ENCODE peak calls at places on chromosome 21, in five cellular contexts. S, A, D, Z and M are unnamed samples.
A peak's percentile ranks its signal among the peaks of the same experiment; 100 is the strongest.

GRCh38 chr21:27840273-27840672 is 873.4 kb upstream of the ADAMTS5 start:
- DNase-seq in Z (no peak), D (no peak), S (no peak), A (no peak), M (no peak)

GRCh38 chr21:41316641-41317392 is at the start of gene FAM3B:
- DNase-seq in D (no peak), Z (no peak), S (no peak), A (peak; percentile 34), M (no peak)

GRCh38 chr21:23633447-23633846 is 1973.8 kb downstream of the MRPL39 start:
- DNase-seq in Z (no peak), A (no peak), D (no peak), S (no peak), M (no peak)

GRCh38 chr21:14755086-14755485 is 209.0 kb upstream of the SAMSN1 start:
- DNase-seq in S (no peak), D (no peak), Z (no peak), A (no peak), M (no peak)

GRCh38 chr21:33901421-33902288 is 13.9 kb downstream of the ATP5PO start:
- DNase-seq in Z (peak; percentile 56), S (peak; percentile 79), A (no peak), D (peak; percentile 56), M (peak; percentile 45)

GRCh38 chr21:45421846-45422775 is 17.1 kb downstream of the COL18A1 start:
- DNase-seq in A (no peak), S (no peak), Z (no peak), D (no peak), M (no peak)

GRCh38 chr21:45923146-45923545 is 58.4 kb upstream of the COL6A1 start:
- DNase-seq in Z (peak; percentile 71), A (peak; percentile 63), S (peak; percentile 58), D (peak; percentile 26), M (peak; percentile 25)

GRCh38 chr21:34974162-34974981 is 74.7 kb downstream of the RUNX1 start:
- DNase-seq in A (no peak), S (no peak), D (no peak), Z (no peak), M (no peak)

GRCh38 chr21:45818276-45818903 is 163.2 kb upstream of the COL6A1 start:
- DNase-seq in D (peak; percentile 95), S (peak; percentile 95), A (no peak), Z (peak; percentile 43), M (peak; percentile 67)

GRCh38 chr21:42863504-42863870 is 15.9 kb downstream of the WDR4 start:
- DNase-seq in Z (no peak), D (no peak), A (no peak), S (no peak), M (no peak)

GRCh38 chr21:42864286-42864685 is 15.1 kb downstream of the WDR4 start:
- DNase-seq in A (no peak), D (no peak), S (no peak), Z (no peak), M (no peak)

GRCh38 chr21:42861311-42862122 is 17.8 kb downstream of the WDR4 start:
- DNase-seq in A (no peak), D (no peak), S (no peak), Z (no peak), M (no peak)

GRCh38 chr21:42862123-42862475 is 17.2 kb downstream of the WDR4 start:
- DNase-seq in Z (no peak), D (no peak), A (no peak), S (no peak), M (no peak)

DNA sequence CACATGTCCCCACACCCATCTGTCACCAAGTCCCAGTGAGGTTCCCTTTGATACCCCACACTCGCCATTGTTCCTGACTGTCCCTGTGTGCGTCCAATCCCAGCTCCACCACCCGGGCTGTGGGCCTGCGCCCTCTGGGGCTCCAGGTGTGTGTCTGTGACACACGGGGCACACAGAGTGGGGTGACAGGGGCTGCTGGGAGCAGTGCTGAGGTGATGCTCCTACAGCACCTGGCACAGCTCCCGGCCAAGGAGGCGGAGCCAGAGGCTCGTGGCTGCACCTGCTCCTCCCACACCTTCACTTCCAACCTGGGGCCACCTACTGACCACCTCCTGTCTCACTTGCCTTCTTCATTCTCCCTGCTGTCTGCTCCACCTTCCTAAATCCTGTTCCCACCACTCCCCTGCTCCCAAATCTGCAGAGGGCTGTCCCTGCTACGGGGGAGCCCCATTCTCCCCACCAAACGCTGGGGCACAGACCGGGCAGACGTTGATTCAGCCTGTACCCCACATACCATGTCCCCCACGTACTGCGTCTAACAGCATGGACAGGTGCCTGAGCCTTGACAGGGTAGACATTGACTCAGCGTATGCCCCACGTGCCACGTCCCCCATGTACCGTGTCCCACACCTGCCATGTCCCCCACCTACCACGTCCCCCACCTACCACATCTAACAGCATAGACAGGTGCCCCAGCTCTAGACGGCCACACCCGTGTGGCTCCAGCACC is 16.4 kb downstream of the WDR4 start:
- DNase-seq in D (no peak), S (no peak), Z (no peak), A (no peak), M (no peak)
- TF ChIP-seq CTCF in D (no peak), S (no peak), Z (no peak), A (no peak), M (no peak)

GRCh38 chr21:29170935-29171334 is 40.5 kb downstream of the MAP3K7CL start:
- DNase-seq in Z (no peak), S (no peak), A (no peak), D (no peak), M (no peak)
- H3K4me3 ChIP-seq in Z (no peak overlapping the region), S (no peak overlapping the region), A (no peak overlapping the region), D (no peak overlapping the region), M (no peak overlapping the region)

DNA sequence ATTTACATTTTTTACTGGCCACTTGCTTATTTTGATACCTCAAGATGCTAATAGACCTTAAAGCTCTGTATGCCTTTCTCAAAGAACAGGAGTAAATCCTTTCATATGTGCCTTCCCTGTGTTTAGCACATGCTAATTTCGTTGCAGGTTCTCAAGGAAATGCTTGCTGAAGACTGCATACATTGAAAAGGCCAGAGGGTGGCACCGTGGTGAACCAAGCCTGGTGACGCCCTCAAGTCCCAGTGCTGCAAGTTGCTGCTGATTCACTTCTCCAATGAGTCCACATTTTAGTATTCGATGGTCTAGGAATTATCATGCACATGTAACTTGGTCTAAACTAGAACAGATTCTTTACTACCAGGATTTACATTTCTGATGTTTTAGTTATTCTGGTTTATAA is 94.1 kb downstream of the CLDN17 start:
- DNase-seq in D (peak; percentile 54), A (no peak), S (peak; percentile 52), Z (no peak), M (peak; percentile 0)
- TF ChIP-seq CTCF in D (peak; percentile 26), A (no peak), S (peak; percentile 36), Z (no peak), M (peak; percentile 5)

DNA sequence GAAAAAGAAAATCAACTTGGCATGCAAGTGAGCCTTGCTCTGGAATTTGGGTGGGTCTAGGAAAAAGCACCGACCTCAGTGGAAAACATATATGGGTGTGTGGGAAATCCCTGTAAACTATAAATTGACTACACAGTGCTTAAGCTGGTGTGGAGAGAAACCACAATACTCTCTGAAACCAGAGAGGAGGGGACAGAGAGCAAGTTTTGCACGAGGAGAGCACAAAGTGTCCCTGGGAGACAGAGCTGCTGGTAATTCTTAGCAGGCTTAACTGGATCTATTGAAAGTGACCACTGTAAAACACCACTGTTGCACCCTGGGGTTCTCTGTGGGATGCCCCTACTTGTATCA is 12.8 kb downstream of the KCNJ15 start:
- DNase-seq in D (no peak), Z (no peak), A (no peak), S (peak; percentile 39), M (no peak)
- H3K4me3 ChIP-seq in D (no peak overlapping the region), Z (no peak overlapping the region), A (no peak overlapping the region), S (no peak overlapping the region), M (no peak overlapping the region)

GRCh38 chr21:39781331-39781730 is 36.3 kb downstream of the IGSF5 start:
- DNase-seq in D (no peak), Z (no peak), A (no peak), S (no peak), M (no peak)
- TF ChIP-seq CTCF in D (no peak), Z (no peak), A (no peak), S (no peak), M (no peak)

GRCh38 chr21:16193758-16194606 is 464.2 kb downstream of the USP25 start:
- DNase-seq in A (peak; percentile 45), S (peak; percentile 87), D (peak; percentile 80), Z (peak; percentile 80), M (peak; percentile 71)

GRCh38 chr21:16196521-16197208 is 466.9 kb downstream of the USP25 start:
- DNase-seq in A (no peak), S (peak; percentile 47), D (peak; percentile 5), Z (no peak), M (no peak)

GRCh38 chr21:16195896-16196443 is 466.2 kb downstream of the USP25 start:
- DNase-seq in Z (no peak), A (no peak), D (no peak), S (peak; percentile 25), M (no peak)

GRCh38 chr21:16194851-16195251 is 465.1 kb downstream of the USP25 start:
- DNase-seq in D (no peak), S (peak; percentile 49), A (no peak), Z (no peak), M (no peak)

GRCh38 chr21:16195476-16195875 is 465.7 kb downstream of the USP25 start:
- DNase-seq in Z (peak; percentile 44), S (peak; percentile 89), D (no peak), A (no peak), M (no peak)
- H3K4me3 ChIP-seq in Z (peak overlapping the region; percentile 78), S (peak overlapping the region; percentile 65), D (no peak overlapping the region), A (no peak overlapping the region), M (peak overlapping the region; percentile 59)